ENCODE peak calls at places on chromosomes 1 and 21, in five cellular contexts. O, H, W, D and N are unnamed samples.

GRCh38 chr1:58065520-58065919 is 481.0 kb downstream of the OMA1 start:
- DNase-seq in O (no peak), H (no peak), W (no peak), D (no peak), N (no peak)

GRCh38 chr1:162571696-162572095 is 10.2 kb downstream of the UAP1 start:
- DNase-seq in O (no peak), H (no peak), W (no peak), D (no peak), N (no peak)

GRCh38 chr1:53505891-53506290 is 46.7 kb downstream of the DMRTB1 start:
- DNase-seq in O (no peak), H (no peak), W (no peak), D (no peak), N (no peak)

GRCh38 chr1:30687886-30688285 is 35.5 kb downstream of the MATN1 start:
- DNase-seq in O (no peak), H (no peak), W (peak), D (no peak), N (no peak)

GRCh38 chr1:47495176-47495713 is 57.4 kb downstream of the FOXD2 start:
- DNase-seq in O (no peak), H (no peak), W (no peak), D (no peak), N (no peak)

GRCh38 chr1:225772848-225773247 is 4.8 kb upstream of the SRP9 start:
- DNase-seq in O (no peak), H (no peak), W (no peak), D (no peak), N (no peak)

GRCh38 chr1:99645699-99646531 is at the start of gene PALMD:
- DNase-seq in O (peak), H (no peak), W (no peak), D (peak), N (peak)

GRCh38 chr1:225448146-225448805 is 20.4 kb upstream of the LBR start:
- DNase-seq in O (no peak), H (no peak), W (peak), D (no peak), N (no peak)

GRCh38 chr1:24149854-24150227 is 6.9 kb upstream of the IL22RA1 start:
- DNase-seq in O (peak), H (peak), W (no peak), D (peak), N (peak)

GRCh38 chr1:27469334-27469733 is 20.6 kb downstream of the WASF2 start:
- DNase-seq in O (no peak), H (no peak), W (no peak), D (no peak), N (no peak)

GRCh38 chr1:95023399-95024050 is 49.2 kb downstream of the ALG14 start:
- DNase-seq in O (peak), H (peak), W (no peak), D (peak), N (peak)

GRCh38 chr1:29669912-29670311 is 433.6 kb downstream of the PTPRU start:
- DNase-seq in O (no peak), H (no peak), W (peak), D (no peak), N (no peak)

GRCh38 chr1:239061770-239062169 is 324.6 kb upstream of the CHRM3 start:
- DNase-seq in O (no peak), H (no peak), W (no peak), D (no peak), N (no peak)

GRCh38 chr21:45074048-45074817 is at the start of gene ADARB1:
- DNase-seq in O (peak), H (no peak), W (no peak), D (peak), N (peak)

GRCh38 chr1:39036678-39037077 is 10.5 kb downstream of the NDUFS5 start:
- DNase-seq in O (no peak), H (no peak), W (peak), D (no peak), N (no peak)

GRCh38 chr1:56557746-56558145 is 21.6 kb downstream of the PLPP3 start:
- DNase-seq in O (no peak), H (no peak), W (no peak), D (no peak), N (no peak)

GRCh38 chr1:229757226-229757625 is 131.2 kb downstream of the URB2 start:
- DNase-seq in O (no peak), H (peak), W (no peak), D (no peak), N (no peak)

GRCh38 chr1:155740995-155741394 is 52.1 kb downstream of the DAP3 start:
- DNase-seq in O (no peak), H (no peak), W (peak), D (no peak), N (no peak)

GRCh38 chr21:38486221-38486620 is 12.1 kb downstream of the ERG start:
- DNase-seq in O (peak), H (peak), W (no peak), D (peak), N (peak)

GRCh38 chr1:59552001-59552400 is 255.1 kb downstream of the FGGY start:
- DNase-seq in O (no peak), H (no peak), W (no peak), D (no peak), N (no peak)

GRCh38 chr1:66788231-66788939 is 12.7 kb downstream of the INSL5 start:
- DNase-seq in O (no peak), H (no peak), W (no peak), D (no peak), N (peak)

GRCh38 chr1:232551281-232551835 is 78.6 kb downstream of the SIPA1L2 start:
- DNase-seq in O (no peak), H (no peak), W (no peak), D (no peak), N (no peak)

GRCh38 chr1:214198571-214198970 is 82.4 kb upstream of the SMYD2 start:
- DNase-seq in O (no peak), H (no peak), W (no peak), D (no peak), N (no peak)

GRCh38 chr1:119816407-119816806 is 5.1 kb upstream of the REG4 start:
- DNase-seq in O (no peak), H (peak), W (no peak), D (no peak), N (no peak)

GRCh38 chr1:13228343-13228781 is 2.4 kb upstream of the PRAMEF18 start:
- DNase-seq in O (no peak), H (no peak), W (no peak), D (no peak), N (no peak)

GRCh38 chr1:109425902-109426277 is 358 bp downstream of the PSMA5 start:
- DNase-seq in O (peak), H (peak), W (no peak), D (peak), N (peak)

GRCh38 chr1:155940531-155940992 is 876 bp upstream of the RXFP4 start:
- DNase-seq in O (peak), H (peak), W (peak), D (peak), N (peak)

GRCh38 chr21:26140185-26140584 is 30.4 kb downstream of the APP start:
- DNase-seq in O (peak), H (peak), W (peak), D (peak), N (peak)

DNA sequence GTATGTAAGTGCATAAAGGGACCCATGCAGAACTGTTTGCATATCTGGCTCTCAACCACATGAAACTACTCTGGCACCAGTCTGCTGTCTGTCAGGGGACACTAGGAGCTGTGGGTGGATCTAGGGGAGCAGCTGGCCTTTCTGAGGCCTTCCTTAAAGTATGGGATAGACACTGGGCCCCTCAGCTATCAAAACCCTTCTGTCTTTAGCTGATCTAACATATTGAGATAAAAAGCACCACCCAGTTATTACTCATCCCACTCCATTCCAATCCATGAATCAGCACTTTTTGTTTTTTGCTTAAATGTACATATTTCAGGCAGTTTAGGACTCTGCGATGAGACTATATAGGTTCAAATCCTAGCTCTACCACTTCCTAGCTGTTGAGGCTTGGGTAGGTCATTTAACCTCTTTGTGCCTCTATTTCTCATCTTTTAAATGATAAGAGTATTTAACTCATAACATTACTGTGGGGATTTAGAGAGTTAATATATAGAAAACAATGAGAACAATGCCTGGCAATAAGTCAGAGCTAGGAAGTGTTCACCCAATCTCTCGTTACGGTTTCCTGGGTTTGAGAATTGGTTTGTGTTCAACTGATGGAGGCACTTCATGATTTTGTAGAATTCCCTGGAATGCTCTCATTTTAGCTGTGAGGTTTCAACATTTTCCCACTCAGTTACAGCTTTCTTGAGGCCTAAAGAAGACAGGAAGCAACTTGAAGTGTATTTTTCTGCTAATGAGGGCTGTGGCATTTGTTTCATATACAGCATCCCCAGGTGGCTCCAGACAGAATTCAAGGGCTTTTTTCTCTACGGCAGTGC is 68.9 kb downstream of the LRIG2 start:
- DNase-seq in O (peak), H (peak), W (no peak), D (peak), N (peak)
- TF ChIP-seq CTCF in O (no peak), H (no peak), W (no peak), D (no peak), N (no peak)

DNA sequence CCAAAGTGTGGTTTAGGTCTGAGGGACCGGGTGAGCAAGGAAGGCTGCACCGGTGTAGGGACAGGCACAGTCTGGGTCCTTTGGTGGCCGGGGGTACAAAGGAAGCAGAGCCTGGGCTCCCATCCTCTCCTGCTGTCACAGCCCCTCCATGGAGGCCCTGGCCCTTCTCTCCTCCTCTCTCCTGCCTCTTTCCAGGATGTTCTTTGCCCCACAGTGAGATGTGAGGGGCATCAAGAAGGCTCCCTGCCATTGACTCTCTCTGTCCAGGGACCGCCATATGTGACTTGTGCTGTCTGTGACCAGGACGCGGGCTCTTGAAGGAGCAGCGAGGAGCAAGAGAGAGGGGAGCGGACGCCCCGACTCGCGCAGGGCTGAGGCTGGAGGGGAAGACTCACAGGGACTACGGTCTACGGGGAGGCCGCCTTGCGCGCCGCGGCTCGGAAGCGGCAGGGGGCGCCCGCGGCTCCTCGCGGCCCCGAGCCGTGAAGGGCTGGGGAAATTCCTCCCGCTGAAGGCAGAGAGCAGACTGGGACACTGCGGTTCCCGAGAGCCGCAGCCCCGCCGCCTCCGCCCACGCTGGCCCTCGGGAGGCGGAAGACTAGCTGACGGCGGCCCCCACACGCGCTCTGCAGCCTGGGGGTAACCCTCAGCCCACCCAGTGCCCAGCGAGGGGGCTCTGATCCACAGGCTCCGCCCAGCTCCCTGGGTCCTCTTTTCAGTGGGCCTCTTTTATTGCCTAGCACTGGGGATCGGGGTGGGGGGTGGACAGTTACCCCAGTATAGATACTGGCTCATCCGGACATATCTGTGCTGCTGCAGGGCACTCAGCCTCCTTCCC is 40.8 kb downstream of the MAB21L3 start:
- DNase-seq in O (peak), H (peak), W (peak), D (peak), N (peak)
- TF ChIP-seq CTCF in O (peak), H (peak), W (peak), D (peak), N (peak)

GRCh38 chr1:106189780-106190179 is 866.7 kb upstream of the PRMT6 start:
- DNase-seq in O (no peak), H (no peak), W (no peak), D (no peak), N (no peak)
- TF ChIP-seq CTCF in O (no peak), H (no peak), W (no peak), D (no peak), N (no peak)

GRCh38 chr1:51301844-51302162 is 28.6 kb downstream of the TTC39A start:
- DNase-seq in O (no peak), H (no peak), W (no peak), D (no peak), N (no peak)
- TF ChIP-seq CTCF in O (no peak), H (no peak), W (no peak), D (no peak), N (no peak)

DNA sequence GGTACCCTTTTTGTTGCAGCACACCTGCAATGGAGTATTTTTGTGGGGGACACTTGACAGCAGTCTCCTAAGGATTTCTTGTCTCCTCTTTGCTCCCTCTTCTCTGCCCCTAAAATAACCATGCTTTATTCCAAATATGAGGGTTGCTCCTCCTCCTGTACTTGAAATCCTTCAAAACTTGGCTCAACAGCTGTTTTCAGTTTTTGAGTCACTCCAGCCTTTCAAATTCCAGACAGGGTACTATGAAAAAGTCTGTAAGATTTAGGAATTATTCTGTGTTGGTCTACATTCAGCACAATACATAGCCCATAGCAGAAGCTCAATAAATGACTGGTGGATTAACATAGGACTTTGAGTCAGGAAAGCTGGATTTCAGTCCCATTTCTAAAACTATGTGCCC is 5.5 kb downstream of the AP4B1 start:
- DNase-seq in O (no peak), H (no peak), W (no peak), D (peak), N (no peak)
- TF ChIP-seq CTCF in O (no peak), H (no peak), W (no peak), D (no peak), N (no peak)

GRCh38 chr1:9095818-9096217 is 26.4 kb upstream of the SLC2A5 start:
- DNase-seq in O (no peak), H (no peak), W (no peak), D (no peak), N (no peak)
- TF ChIP-seq CTCF in O (no peak), H (no peak), W (no peak), D (no peak), N (no peak)

GRCh38 chr1:1857096-1857703 is 33.7 kb downstream of the GNB1 start:
- DNase-seq in O (no peak), H (no peak), W (no peak), D (no peak), N (no peak)

GRCh38 chr1:1862905-1863547 is 27.9 kb downstream of the GNB1 start:
- DNase-seq in O (no peak), H (no peak), W (no peak), D (peak), N (no peak)

GRCh38 chr1:1861339-1861730 is 29.6 kb downstream of the GNB1 start:
- DNase-seq in O (no peak), H (no peak), W (no peak), D (no peak), N (no peak)

GRCh38 chr1:1853593-1854257 is 37.2 kb downstream of the GNB1 start:
- DNase-seq in O (no peak), H (no peak), W (no peak), D (no peak), N (no peak)

DNA sequence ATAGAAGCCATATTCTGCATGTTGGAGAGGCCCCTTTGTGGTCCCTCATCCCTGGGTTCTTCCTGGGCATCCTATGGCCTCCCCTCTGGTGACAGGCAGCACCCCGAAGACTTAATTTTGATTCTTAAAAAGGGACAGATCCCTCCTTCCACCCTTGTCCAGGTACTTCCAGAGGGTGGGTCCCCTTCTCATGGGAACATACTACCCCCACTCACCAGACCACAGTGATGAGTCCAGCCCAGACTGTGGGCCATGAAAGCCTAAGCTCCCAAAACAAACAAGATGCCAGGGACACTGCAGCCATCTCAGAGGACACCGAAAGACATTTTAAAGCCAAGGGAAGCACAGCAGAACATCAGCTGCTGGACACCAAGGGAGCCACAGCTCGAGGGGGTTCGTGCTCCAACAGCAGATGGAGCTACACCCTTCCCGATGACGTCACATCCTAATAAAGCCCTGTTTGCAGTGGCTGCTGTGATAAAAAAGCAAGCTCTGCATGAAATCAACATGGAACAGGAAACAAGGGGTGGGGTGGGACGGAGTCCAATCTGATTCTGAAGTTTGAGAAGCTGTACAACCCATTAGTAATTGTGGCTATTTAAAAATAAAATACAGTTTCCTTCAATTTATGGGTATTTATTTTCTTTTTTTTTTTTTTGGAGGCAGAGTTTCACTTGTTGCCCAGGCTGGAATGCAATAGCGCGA is 32.4 kb downstream of the GNB1 start:
- DNase-seq in O (peak), H (peak), W (peak), D (peak), N (peak)
- TF ChIP-seq CTCF in O (peak), H (peak), W (peak), D (peak), N (no peak)

DNA sequence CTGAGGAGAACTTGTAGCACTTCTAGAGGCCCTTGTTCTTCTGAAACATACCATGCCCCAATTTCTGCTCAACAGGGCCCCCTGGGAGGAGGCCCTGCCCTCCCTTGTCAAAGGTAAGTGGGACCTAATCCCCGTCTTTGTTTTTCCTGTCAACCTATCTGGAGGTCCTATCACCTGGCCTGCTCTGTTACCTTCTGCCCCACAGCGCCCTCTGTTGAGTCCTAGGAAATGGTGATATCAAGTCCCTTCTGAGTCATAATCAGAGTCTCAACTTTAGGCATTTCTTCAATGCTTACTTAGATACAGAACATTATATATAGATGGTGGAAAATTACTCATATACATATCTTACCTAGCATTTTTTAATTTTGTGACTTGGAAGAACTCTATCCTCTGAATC is 28.2 kb upstream of the FCRL4 start:
- DNase-seq in O (no peak), H (no peak), W (no peak), D (no peak), N (no peak)
- TF ChIP-seq CTCF in O (no peak), H (peak), W (no peak), D (no peak), N (no peak)